ENCODE peak calls at places on chromosomes 3 and 15, in four cellular contexts. I is H1, K is K562, P is GM12878. M is an unnamed sample.

GRCh38 chr3:58369876-58370275 is 37.2 kb downstream of the PXK start:
- DNase-seq in I (no peak), K (no peak), P (no peak), M (no peak)

GRCh38 chr3:172844428-172844827 is 93.9 kb downstream of the ECT2 start:
- DNase-seq in I (no peak), K (no peak), P (no peak), M (peak)

GRCh38 chr3:55000546-55000945 is 72.7 kb upstream of the LRTM1 start:
- DNase-seq in I (no peak), K (no peak), P (no peak), M (no peak)

GRCh38 chr3:178170698-178171535 is 365.3 kb upstream of the KCNMB2 start:
- DNase-seq in I (no peak), K (peak), P (no peak), M (no peak)

GRCh38 chr15:96326551-96327154 is 3.8 kb upstream of the NR2F2 start:
- DNase-seq in I (no peak), K (peak), P (no peak), M (no peak)

GRCh38 chr3:115698851-115699535 is 75.7 kb downstream of the GAP43 start:
- DNase-seq in I (no peak), K (no peak), P (no peak), M (no peak)

GRCh38 chr15:31953573-31953972 is 76.7 kb upstream of the CHRNA7 start:
- DNase-seq in I (no peak), K (no peak), P (no peak), M (no peak)

GRCh38 chr3:139339219-139339906 is 4.5 kb upstream of the MRPS22 start:
- DNase-seq in I (no peak), K (peak), P (no peak), M (no peak)

GRCh38 chr15:44099671-44100070 is 95.4 kb downstream of the FRMD5 start:
- DNase-seq in I (no peak), K (no peak), P (no peak), M (no peak)

GRCh38 chr3:69364354-69364753 is 21.5 kb downstream of the FRMD4B start:
- DNase-seq in I (no peak), K (no peak), P (no peak), M (no peak)

GRCh38 chr3:7190094-7190493 is 329.2 kb downstream of the GRM7 start:
- DNase-seq in I (no peak), K (no peak), P (no peak), M (no peak)

GRCh38 chr15:80526556-80527340 is 122.6 kb downstream of the ARNT2 start:
- DNase-seq in I (no peak), K (no peak), P (no peak), M (no peak)
- TF ChIP-seq CBX5 in I (no peak), K (no peak), P (no peak), M (no peak)

DNA sequence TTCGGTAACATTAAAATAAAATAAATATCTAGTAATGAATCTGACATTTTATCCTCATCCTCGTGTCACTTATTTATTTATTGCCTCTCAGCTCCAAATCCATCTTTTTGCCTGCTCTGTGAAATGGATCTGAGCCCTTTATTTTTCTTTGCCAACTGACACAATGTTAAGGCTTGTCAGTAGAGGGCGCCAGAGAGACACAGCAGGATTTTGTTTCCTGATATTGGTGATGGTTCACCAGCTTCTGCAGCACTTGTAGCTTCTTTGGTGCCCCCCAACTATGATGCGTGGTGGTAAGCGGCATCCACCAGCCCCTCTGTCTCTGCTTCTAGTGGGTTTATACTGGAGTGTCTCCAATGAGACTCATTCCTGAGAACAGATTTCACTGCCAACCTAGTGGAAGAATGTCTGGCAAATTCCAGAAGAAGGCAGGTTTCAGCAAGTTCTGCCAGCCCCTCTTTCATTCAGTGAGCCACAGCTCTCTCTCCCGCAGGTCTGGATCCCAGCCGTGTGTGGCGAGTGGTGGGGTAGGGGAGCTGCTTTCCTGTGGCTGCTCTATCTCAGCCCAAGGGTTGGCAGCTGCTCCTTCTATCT is 472.0 kb upstream of the FRG2C start:
- DNase-seq in I (no peak), K (peak), P (no peak), M (peak)
- TF ChIP-seq CBX5 in I (no peak), K (no peak), P (no peak), M (no peak)

GRCh38 chr3:192845196-192845855 is 72.3 kb downstream of the MB21D2 start:
- DNase-seq in I (no peak), K (no peak), P (no peak), M (no peak)

GRCh38 chr3:192848371-192849233 is 69.1 kb downstream of the MB21D2 start:
- DNase-seq in I (no peak), K (no peak), P (peak), M (no peak)

GRCh38 chr3:192844366-192844765 is 73.3 kb downstream of the MB21D2 start:
- DNase-seq in I (no peak), K (no peak), P (no peak), M (no peak)

GRCh38 chr3:192850501-192850981 is 67.1 kb downstream of the MB21D2 start:
- DNase-seq in I (no peak), K (no peak), P (peak), M (peak)

DNA sequence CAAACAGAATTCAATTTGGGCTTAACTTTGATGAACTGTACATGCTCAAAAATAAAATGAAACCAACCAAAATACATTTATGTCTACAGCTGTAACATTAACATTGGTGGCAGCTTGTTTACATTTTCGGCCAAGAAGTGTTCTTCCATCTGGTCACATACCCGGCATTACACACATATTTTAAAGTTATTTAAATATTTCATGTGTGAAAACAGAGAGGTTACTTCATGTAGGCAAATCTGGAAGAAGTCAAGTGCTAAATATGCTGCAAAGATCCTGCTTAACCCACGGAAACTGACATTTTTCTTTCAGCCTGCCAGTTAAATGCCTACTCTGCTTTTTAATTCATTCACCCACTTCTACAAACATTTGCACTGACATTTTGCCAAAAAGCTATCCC is 69.7 kb downstream of the MB21D2 start:
- DNase-seq in I (no peak), K (no peak), P (no peak), M (no peak)
- TF ChIP-seq CBX5 in I (no peak), K (no peak), P (no peak), M (no peak)

DNA sequence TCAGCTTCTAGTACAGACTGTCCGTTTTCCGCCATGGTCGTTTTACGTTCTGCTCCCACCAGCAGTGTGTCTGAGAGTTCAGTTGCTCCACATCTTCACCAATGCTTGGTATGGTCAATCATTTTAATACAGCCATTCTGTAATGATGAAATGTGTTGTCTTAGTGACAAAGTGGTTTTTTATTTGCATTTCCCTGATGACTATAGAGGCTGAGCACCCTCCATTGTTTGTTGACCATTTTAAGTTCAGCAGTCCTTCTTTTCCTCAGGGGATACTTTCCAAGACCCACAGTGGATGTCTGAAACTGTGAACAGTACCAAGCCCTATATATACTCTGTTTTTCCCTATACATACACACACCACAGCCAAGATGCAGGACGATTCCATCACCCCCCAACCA is 55.8 kb downstream of the C3orf20 start:
- DNase-seq in I (no peak), K (no peak), P (no peak), M (no peak)
- TF ChIP-seq CBX5 in I (no peak), K (no peak), P (no peak), M (no peak)

GRCh38 chr15:72800819-72801481 is 17.4 kb upstream of the ADPGK start:
- DNase-seq in I (no peak), K (no peak), P (no peak), M (no peak)

GRCh38 chr15:72797834-72798233 is 14.3 kb upstream of the ADPGK start:
- DNase-seq in I (no peak), K (no peak), P (no peak), M (peak)

GRCh38 chr15:72797338-72797689 is 13.8 kb upstream of the ADPGK start:
- DNase-seq in I (no peak), K (peak), P (no peak), M (no peak)

GRCh38 chr15:72796210-72796514 is 12.6 kb upstream of the ADPGK start:
- DNase-seq in I (no peak), K (no peak), P (no peak), M (no peak)

DNA sequence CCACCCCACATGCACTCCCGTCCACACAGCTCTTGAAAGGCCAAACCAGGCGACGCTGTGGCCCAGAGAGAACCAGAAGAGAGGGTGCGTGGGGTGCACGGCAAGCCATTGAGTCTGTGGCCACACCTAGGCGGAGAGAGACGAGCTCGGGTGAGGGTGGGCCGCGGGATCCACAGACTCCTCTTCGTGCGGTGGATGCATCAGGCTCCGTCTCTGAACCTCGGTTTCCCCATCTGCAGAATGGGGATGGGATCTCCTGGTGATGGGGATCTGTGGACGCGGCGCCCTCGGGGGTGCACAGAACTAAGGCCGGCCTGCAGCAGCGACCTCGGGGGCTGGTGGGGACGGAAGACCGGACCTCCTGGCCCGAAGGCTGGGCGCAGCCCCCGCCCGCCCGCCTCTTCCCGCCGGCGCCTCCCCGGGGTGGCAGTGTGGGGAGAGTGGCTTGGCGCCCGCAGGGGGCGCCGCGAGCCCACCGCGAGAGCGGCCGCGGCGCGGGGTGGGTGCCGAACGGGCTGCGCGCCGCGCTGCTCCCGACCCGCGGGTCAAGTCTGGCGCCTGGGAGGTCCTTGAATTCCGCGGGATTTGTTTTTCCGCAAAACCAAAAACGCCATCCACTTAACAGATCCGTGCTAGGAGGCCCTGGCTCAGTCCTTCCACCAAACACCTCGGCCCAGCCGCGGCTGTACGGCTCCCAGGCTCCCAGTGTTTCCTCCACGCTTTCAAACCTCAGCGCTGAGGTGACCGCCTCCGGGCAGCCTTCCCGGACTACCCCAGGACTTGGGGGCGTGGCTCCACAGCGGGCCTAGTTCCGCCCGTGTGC is 13.2 kb upstream of the ADPGK start:
- DNase-seq in I (no peak), K (peak), P (no peak), M (no peak)
- TF ChIP-seq CBX5 in I (no peak), K (no peak), P (no peak), M (no peak)

GRCh38 chr15:45199136-45199810 is 11.5 kb upstream of the SHF start:
- DNase-seq in I (no peak), K (no peak), P (peak), M (peak)
- TF ChIP-seq CBX5 in I (no peak), K (no peak), P (no peak), M (no peak)